ENCODE peak calls at places on chromosomes 6 and 20, in eight cellular contexts. S is tibial nerve; C is HepG2; K is PC-9; F is endothelial cell of umbilical vein; E is left lung; B is CD8-positive, alpha-beta T cell; T is mesendoderm. V is an unnamed sample. For H3K4me1, the result is how much of the 10 kb centered on the place peaks cover.

GRCh38 chr6:84258866-84259265 is 31.4 kb upstream of the CEP162 start:
- DNase-seq in S (no peak), C (no peak), K (no peak), F (no peak), E (no peak), B (no peak), T (no peak), V (no peak)

GRCh38 chr20:44217342-44218092 is 6.9 kb upstream of the OSER1 start:
- DNase-seq in S (peak), C (peak), K (peak), F (peak), E (peak), B (peak), T (peak), V (no peak)

GRCh38 chr6:154512214-154512613 is 1.7 kb upstream of the CNKSR3 start:
- DNase-seq in S (no peak), C (no peak), K (no peak), F (no peak), E (no peak), B (no peak), T (no peak), V (no peak)

GRCh38 chr20:54366669-54367068 is 108.7 kb upstream of the DOK5 start:
- DNase-seq in S (no peak), C (no peak), K (no peak), F (no peak), E (no peak), B (no peak), T (no peak), V (no peak)

GRCh38 chr6:143806282-143807102 is 36.6 kb upstream of the LTV1 start:
- DNase-seq in S (no peak), C (no peak), K (no peak), F (peak), E (peak), B (no peak), T (no peak), V (no peak)

GRCh38 chr6:128742900-128743299 is 140.0 kb upstream of the LAMA2 start:
- DNase-seq in S (no peak), C (no peak), K (no peak), F (no peak), E (no peak), B (no peak), T (peak), V (no peak)

GRCh38 chr6:48036316-48036715 is 74.7 kb downstream of the PTCHD4 start:
- DNase-seq in S (no peak), C (peak), K (no peak), F (no peak), E (no peak), B (no peak), T (no peak), V (no peak)

GRCh38 chr6:84582997-84583396 is 181.4 kb downstream of the TBX18 start:
- DNase-seq in S (no peak), C (no peak), K (no peak), F (no peak), E (no peak), B (no peak), T (no peak), V (no peak)

GRCh38 chr20:24581443-24582170 is 112.2 kb downstream of the SYNDIG1 start:
- DNase-seq in S (no peak), C (no peak), K (no peak), F (no peak), E (no peak), B (no peak), T (no peak), V (no peak)

GRCh38 chr20:24584538-24585356 is 115.3 kb downstream of the SYNDIG1 start:
- DNase-seq in S (no peak), C (no peak), K (no peak), F (no peak), E (no peak), B (no peak), T (no peak), V (no peak)

GRCh38 chr20:24582373-24583168 is 113.1 kb downstream of the SYNDIG1 start:
- DNase-seq in S (no peak), C (no peak), K (no peak), F (no peak), E (no peak), B (no peak), T (no peak), V (no peak)

GRCh38 chr20:24584078-24584477 is 114.6 kb downstream of the SYNDIG1 start:
- DNase-seq in S (no peak), C (no peak), K (no peak), F (no peak), E (no peak), B (no peak), T (no peak), V (no peak)

DNA sequence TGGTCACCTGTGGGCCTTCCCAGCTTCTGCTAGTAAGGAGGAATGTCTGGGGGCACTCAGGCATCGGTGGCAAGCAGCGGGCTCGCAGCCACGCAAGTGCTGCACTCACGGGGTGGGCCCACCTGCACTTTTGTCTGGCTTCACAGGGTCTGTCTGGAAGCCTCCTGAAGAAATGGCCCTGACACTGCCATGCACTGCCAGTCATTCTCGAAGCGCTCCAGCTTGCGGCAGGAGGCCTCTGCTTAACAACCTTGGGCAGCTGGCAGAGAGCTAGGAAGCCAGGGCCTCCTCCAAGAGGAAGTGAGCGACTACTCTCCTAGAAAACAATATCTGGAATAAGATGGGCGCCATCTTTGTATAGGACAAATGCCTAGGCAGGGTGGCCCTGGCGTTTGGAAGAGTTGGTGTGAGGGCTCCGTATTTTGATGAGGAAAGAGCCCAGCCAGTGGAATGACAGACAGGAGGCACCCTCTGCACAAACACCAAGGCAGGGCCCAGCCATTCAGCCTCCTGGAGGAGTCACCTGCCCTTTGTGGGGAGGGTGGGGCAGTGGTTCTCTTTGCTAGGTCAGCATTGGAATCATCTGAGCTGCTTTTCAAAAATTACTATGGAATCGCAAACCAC is 113.9 kb downstream of the SYNDIG1 start:
- DNase-seq in S (no peak), C (no peak), K (no peak), F (no peak), E (no peak), B (no peak), T (no peak), V (no peak)
- H3K4me1 ChIP-seq in S (under half), C (under half), K (under half), F (under half), E (under half), B (under half), T (under half), V (under half)

GRCh38 chr6:27896398-27896796 is 15.8 kb downstream of the OR2B2 start:
- DNase-seq in S (no peak), C (no peak), K (no peak), F (no peak), E (no peak), B (no peak), T (no peak), V (no peak)

GRCh38 chr6:27899543-27899942 is 12.7 kb downstream of the OR2B2 start:
- DNase-seq in S (no peak), C (no peak), K (no peak), F (no peak), E (no peak), B (no peak), T (no peak), V (no peak)

GRCh38 chr6:27893836-27894807 is 18.1 kb downstream of the OR2B2 start:
- DNase-seq in S (peak), C (peak), K (peak), F (peak), E (peak), B (peak), T (peak), V (peak)

GRCh38 chr6:27894839-27895762 is 17.1 kb downstream of the OR2B2 start:
- DNase-seq in S (peak), C (peak), K (peak), F (peak), E (peak), B (peak), T (peak), V (peak)

GRCh38 chr6:27897580-27898206 is 14.5 kb downstream of the OR2B2 start:
- DNase-seq in S (no peak), C (no peak), K (no peak), F (no peak), E (no peak), B (no peak), T (no peak), V (no peak)
- H3K27ac ChIP-seq in S (no peak), C (no peak), K (no peak), F (no peak), E (no peak), B (no peak), T (no peak), V (no peak)

DNA sequence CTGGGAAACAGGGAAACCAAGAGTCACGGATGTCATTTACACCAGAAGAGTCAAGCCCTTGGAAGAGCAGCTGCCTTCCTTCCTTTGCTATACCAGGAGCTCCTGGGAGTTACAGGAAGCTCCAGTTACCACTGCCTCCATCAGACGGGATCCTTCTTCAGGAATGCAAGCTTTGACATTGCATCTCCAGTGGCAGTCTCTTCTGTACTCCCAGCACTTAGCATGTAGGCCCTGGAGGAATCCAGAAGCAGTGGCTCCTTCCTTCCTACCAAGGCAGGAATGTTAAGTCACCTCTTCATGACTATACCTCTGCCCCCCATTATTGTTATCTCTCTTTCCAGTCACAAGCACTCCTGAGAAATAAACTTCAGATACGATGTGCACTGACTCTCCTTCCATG is 836.0 kb downstream of the MAFB start:
- DNase-seq in S (no peak), C (no peak), K (no peak), F (no peak), E (no peak), B (no peak), T (peak), V (no peak)
- H3K4me1 ChIP-seq in S (under half), C (under half), K (under half), F (under half), E (under half), B (under half), T (under half), V (under half)

GRCh38 chr6:121839891-121840290 is 404.4 kb downstream of the GJA1 start:
- DNase-seq in S (no peak), C (no peak), K (no peak), F (no peak), E (no peak), B (no peak), T (no peak), V (no peak)
- H3K27ac ChIP-seq in S (no peak), C (no peak), K (no peak), F (no peak), E (no peak), B (no peak), T (no peak), V (no peak)

GRCh38 chr6:220736-221475 is 71.4 kb upstream of the DUSP22 start:
- DNase-seq in S (no peak), C (peak), K (no peak), F (no peak), E (no peak), B (no peak), T (no peak), V (no peak)
- H3K4me1 ChIP-seq in S (under half), C (under half), K (under half), F (under half), E (under half), B (under half), T (under half), V (under half)

GRCh38 chr6:112667427-112667826 is 320.3 kb downstream of the RFPL4B start:
- DNase-seq in S (no peak), C (no peak), K (no peak), F (no peak), E (no peak), B (no peak), T (no peak), V (no peak)

GRCh38 chr6:112665815-112666214 is 318.7 kb downstream of the RFPL4B start:
- DNase-seq in S (no peak), C (no peak), K (no peak), F (peak), E (no peak), B (no peak), T (no peak), V (no peak)

GRCh38 chr6:112660626-112661025 is 313.5 kb downstream of the RFPL4B start:
- DNase-seq in S (no peak), C (no peak), K (no peak), F (no peak), E (no peak), B (no peak), T (peak), V (no peak)

GRCh38 chr6:112663705-112664104 is 316.6 kb downstream of the RFPL4B start:
- DNase-seq in S (no peak), C (no peak), K (no peak), F (no peak), E (no peak), B (no peak), T (no peak), V (no peak)

DNA sequence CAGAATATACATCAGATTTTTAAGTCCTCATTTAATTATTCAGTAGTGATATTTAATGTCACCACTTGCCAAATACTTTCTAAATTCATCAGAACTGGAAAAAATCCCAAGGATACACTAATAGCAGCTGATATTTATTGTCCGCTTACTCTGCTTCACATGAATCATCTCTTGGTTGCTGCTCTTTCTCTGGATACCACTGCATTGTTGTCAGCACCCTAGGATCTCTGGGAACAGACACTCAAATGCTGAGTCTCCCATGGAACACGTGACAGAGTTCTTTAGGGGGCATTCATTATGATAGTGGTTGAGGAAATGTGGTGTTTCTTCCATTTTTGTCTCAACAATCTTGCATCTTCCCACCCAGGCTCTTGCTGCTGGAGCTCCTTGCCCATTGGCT is 318.0 kb downstream of the RFPL4B start:
- DNase-seq in S (no peak), C (no peak), K (no peak), F (no peak), E (no peak), B (no peak), T (no peak), V (no peak)
- H3K27ac ChIP-seq in S (no peak), C (no peak), K (no peak), F (no peak), E (no peak), B (no peak), T (no peak), V (no peak)

GRCh38 chr6:107600111-107600510 is 110.2 kb downstream of the SOBP start:
- DNase-seq in S (no peak), C (no peak), K (no peak), F (no peak), E (no peak), B (no peak), T (peak), V (no peak)

GRCh38 chr6:107599043-107599442 is 109.1 kb downstream of the SOBP start:
- DNase-seq in S (no peak), C (no peak), K (no peak), F (no peak), E (no peak), B (no peak), T (no peak), V (no peak)

GRCh38 chr6:107601406-107601805 is 111.5 kb downstream of the SOBP start:
- DNase-seq in S (no peak), C (no peak), K (no peak), F (no peak), E (no peak), B (no peak), T (no peak), V (no peak)

GRCh38 chr6:107603029-107603428 is 113.1 kb downstream of the SOBP start:
- DNase-seq in S (no peak), C (no peak), K (no peak), F (no peak), E (no peak), B (no peak), T (no peak), V (no peak)

DNA sequence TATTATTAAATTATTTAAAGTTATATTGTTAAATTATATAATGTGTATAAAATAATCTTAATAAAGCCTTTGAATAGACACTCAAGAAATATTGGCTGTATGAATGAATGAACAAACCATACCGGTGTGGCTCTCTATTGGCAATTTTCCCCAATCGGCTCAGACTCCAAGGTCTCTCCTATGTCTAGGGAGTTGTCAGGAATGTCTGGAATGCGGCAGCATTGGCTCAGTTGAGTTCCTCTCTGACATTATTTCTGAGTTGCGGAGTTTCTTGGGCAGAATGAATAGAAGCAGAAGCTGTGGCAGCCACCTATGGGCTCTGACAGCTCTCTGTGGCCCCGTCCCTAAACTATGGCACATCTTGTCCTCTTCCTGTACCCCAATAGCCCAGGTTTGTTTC is 111.0 kb downstream of the SOBP start:
- DNase-seq in S (peak), C (peak), K (peak), F (peak), E (peak), B (no peak), T (peak), V (no peak)
- H3K4me1 ChIP-seq in S (under half), C (under half), K (under half), F (under half), E (under half), B (under half), T (under half), V (under half)

DNA sequence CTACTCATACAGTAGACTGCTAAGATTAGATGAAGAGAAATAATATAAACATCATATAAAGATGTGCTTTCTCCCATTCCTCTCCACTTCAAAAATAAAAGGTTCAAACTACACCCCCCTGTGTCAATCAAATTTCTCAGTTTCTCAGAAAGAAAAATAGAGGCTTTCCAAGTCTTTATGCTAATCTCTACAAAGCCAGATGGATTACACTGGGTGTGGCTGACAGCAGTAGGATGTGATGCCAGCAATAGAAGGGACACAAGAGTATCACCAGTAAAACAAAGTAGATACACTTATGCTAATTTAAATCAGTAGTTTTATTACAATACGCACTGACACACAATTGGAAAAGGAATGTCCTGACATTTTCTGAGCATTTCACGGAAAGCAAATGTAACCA is 353.4 kb downstream of the RNGTT start:
- DNase-seq in S (no peak), C (no peak), K (no peak), F (no peak), E (no peak), B (no peak), T (no peak), V (no peak)
- H3K27ac ChIP-seq in S (no peak), C (no peak), K (no peak), F (no peak), E (no peak), B (no peak), T (no peak), V (no peak)

GRCh38 chr6:39199541-39199940 is 29.7 kb downstream of the KCNK5 start:
- DNase-seq in S (no peak), C (no peak), K (no peak), F (no peak), E (no peak), B (no peak), T (no peak), V (no peak)
- H3K4me1 ChIP-seq in S (under half), C (under half), K (half or more), F (under half), E (under half), B (under half), T (under half), V (under half)

DNA sequence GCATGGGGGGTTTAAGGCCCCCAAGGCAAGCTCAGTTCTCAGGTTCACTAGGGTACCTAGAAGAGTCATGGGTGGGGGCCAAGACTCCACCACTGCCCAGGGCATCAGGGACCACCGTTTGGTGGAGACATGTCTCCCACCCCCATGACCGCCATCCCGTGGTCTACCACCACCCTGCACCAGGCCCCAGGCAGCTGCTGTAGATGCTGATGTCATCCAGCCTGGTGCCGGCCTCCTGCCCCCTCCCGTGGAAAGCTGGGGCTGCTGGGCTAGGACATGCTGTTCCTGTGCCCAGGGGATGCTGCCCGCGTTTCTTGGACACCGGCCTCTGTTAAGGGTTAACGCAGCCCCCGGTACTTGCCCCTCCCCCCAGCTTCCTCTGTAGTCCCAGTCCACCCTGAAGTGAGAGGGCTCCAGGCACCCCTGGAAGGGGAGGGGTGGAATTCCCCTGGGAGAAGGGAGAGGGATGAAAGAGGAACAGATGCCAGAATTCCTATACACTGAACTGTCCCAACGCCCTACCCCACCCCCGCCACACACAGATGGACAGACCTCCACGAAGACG is 587 bp downstream of the IP6K3 start:
- DNase-seq in S (peak), C (no peak), K (no peak), F (no peak), E (no peak), B (no peak), T (peak), V (peak)
- H3K27ac ChIP-seq in S (peak), C (no peak), K (no peak), F (no peak), E (no peak), B (no peak), T (no peak), V (peak)

V was measured in tibial artery.